ENCODE peak calls at places on chromosomes 11 and 22, in four cellular contexts. One of them, this sample, is unnamed.

GRCh38 chr11:65780770-65781151 is at the start of gene AP5B1:
- DNase-seq in thyroid gland: peak
- DNase-seq in prostate gland: peak
- DNase-seq in upper lobe of left lung: peak
- DNase-seq in this sample: peak

GRCh38 chr11:58730507-58731089 is 1.1 kb downstream of the GLYAT start:
- DNase-seq in thyroid gland: no peak
- DNase-seq in prostate gland: no peak
- DNase-seq in upper lobe of left lung: no peak
- DNase-seq in this sample: no peak

GRCh38 chr11:117928818-117929567 is at the start of gene TMPRSS13:
- DNase-seq in thyroid gland: peak
- DNase-seq in prostate gland: peak
- DNase-seq in upper lobe of left lung: peak
- DNase-seq in this sample: no peak

GRCh38 chr22:47422736-47423135 is 660.3 kb downstream of the TBC1D22A start:
- DNase-seq in thyroid gland: no peak
- DNase-seq in prostate gland: no peak
- DNase-seq in upper lobe of left lung: no peak
- DNase-seq in this sample: no peak

GRCh38 chr11:77191823-77192495 is 63.9 kb downstream of the MYO7A start:
- DNase-seq in thyroid gland: peak
- DNase-seq in prostate gland: peak
- DNase-seq in upper lobe of left lung: peak
- DNase-seq in this sample: no peak

GRCh38 chr11:118605116-118605867 is 2.1 kb upstream of the PHLDB1 start:
- DNase-seq in thyroid gland: no peak
- DNase-seq in prostate gland: no peak
- DNase-seq in upper lobe of left lung: peak
- DNase-seq in this sample: no peak

GRCh38 chr22:24008022-24008283 is 2.7 kb upstream of the GSTT4 start:
- DNase-seq in thyroid gland: no peak
- DNase-seq in prostate gland: no peak
- DNase-seq in upper lobe of left lung: no peak
- DNase-seq in this sample: no peak

GRCh38 chr11:110472858-110473257 is 43.1 kb downstream of the FDX1 start:
- DNase-seq in thyroid gland: no peak
- DNase-seq in prostate gland: no peak
- DNase-seq in upper lobe of left lung: no peak
- DNase-seq in this sample: no peak

GRCh38 chr11:69950120-69950519 is 128.0 kb upstream of the ANO1 start:
- DNase-seq in thyroid gland: no peak
- DNase-seq in prostate gland: no peak
- DNase-seq in upper lobe of left lung: no peak
- DNase-seq in this sample: no peak

GRCh38 chr11:99893803-99894202 is 793.3 kb upstream of the ARHGAP42 start:
- DNase-seq in thyroid gland: no peak
- DNase-seq in prostate gland: no peak
- DNase-seq in upper lobe of left lung: no peak
- DNase-seq in this sample: no peak

GRCh38 chr11:69269388-69269787 is 24.6 kb upstream of the MYEOV start:
- DNase-seq in thyroid gland: no peak
- DNase-seq in prostate gland: no peak
- DNase-seq in upper lobe of left lung: no peak
- DNase-seq in this sample: no peak

GRCh38 chr11:85742873-85743275 is 56.9 kb upstream of the CCDC89 start:
- DNase-seq in thyroid gland: no peak
- DNase-seq in prostate gland: peak
- DNase-seq in upper lobe of left lung: no peak
- DNase-seq in this sample: no peak

GRCh38 chr11:73566422-73566821 is 31.5 kb downstream of the FAM168A start:
- DNase-seq in thyroid gland: no peak
- DNase-seq in prostate gland: no peak
- DNase-seq in upper lobe of left lung: no peak
- DNase-seq in this sample: no peak

GRCh38 chr11:15720460-15720859 is 605.7 kb downstream of the INSC start:
- DNase-seq in thyroid gland: no peak
- DNase-seq in prostate gland: no peak
- DNase-seq in upper lobe of left lung: no peak
- DNase-seq in this sample: no peak

GRCh38 chr11:47331454-47332302 is 20.8 kb downstream of the MYBPC3 start:
- DNase-seq in thyroid gland: no peak
- DNase-seq in prostate gland: peak
- DNase-seq in upper lobe of left lung: no peak
- DNase-seq in this sample: no peak

GRCh38 chr11:84498016-84498415 is 1129.1 kb downstream of the DLG2 start:
- DNase-seq in thyroid gland: no peak
- DNase-seq in prostate gland: no peak
- DNase-seq in upper lobe of left lung: no peak
- DNase-seq in this sample: no peak

GRCh38 chr11:112173152-112173551 is 2.2 kb upstream of the BCO2 start:
- DNase-seq in thyroid gland: peak
- DNase-seq in prostate gland: no peak
- DNase-seq in upper lobe of left lung: peak
- DNase-seq in this sample: no peak

GRCh38 chr22:46010177-46010867 is 33.4 kb upstream of the WNT7B start:
- DNase-seq in thyroid gland: peak
- DNase-seq in prostate gland: no peak
- DNase-seq in upper lobe of left lung: no peak
- DNase-seq in this sample: no peak

GRCh38 chr11:19696073-19696472 is 16.6 kb upstream of the NAV2 start:
- DNase-seq in thyroid gland: no peak
- DNase-seq in prostate gland: no peak
- DNase-seq in upper lobe of left lung: no peak
- DNase-seq in this sample: no peak

GRCh38 chr11:61906522-61906909 is 10.8 kb downstream of the RAB3IL1 start:
- DNase-seq in thyroid gland: no peak
- DNase-seq in prostate gland: no peak
- DNase-seq in upper lobe of left lung: no peak
- DNase-seq in this sample: no peak

GRCh38 chr11:45702511-45702910 is 37.1 kb upstream of the CHST1 start:
- DNase-seq in thyroid gland: peak
- DNase-seq in prostate gland: no peak
- DNase-seq in upper lobe of left lung: no peak
- DNase-seq in this sample: no peak

GRCh38 chr11:120547301-120547700 is 35.8 kb downstream of the GRIK4 start:
- DNase-seq in thyroid gland: no peak
- DNase-seq in prostate gland: no peak
- DNase-seq in upper lobe of left lung: no peak
- DNase-seq in this sample: no peak

GRCh38 chr11:35216962-35217667 is 78.1 kb downstream of the CD44 start:
- DNase-seq in thyroid gland: no peak
- DNase-seq in prostate gland: no peak
- DNase-seq in upper lobe of left lung: no peak
- DNase-seq in this sample: no peak

GRCh38 chr11:528815-529728 is 6.3 kb downstream of the HRAS start:
- DNase-seq in thyroid gland: no peak
- DNase-seq in prostate gland: no peak
- DNase-seq in upper lobe of left lung: no peak
- DNase-seq in this sample: no peak

GRCh38 chr11:11847082-11847481 is 5.3 kb downstream of the USP47 start:
- DNase-seq in thyroid gland: no peak
- DNase-seq in prostate gland: no peak
- DNase-seq in upper lobe of left lung: no peak
- DNase-seq in this sample: no peak

GRCh38 chr11:76700177-76701100 is 29.9 kb upstream of the LRRC32 start:
- DNase-seq in thyroid gland: no peak
- DNase-seq in prostate gland: no peak
- DNase-seq in upper lobe of left lung: no peak
- DNase-seq in this sample: peak

GRCh38 chr11:112770017-112770416 is 191.2 kb upstream of the NCAM1 start:
- DNase-seq in thyroid gland: no peak
- DNase-seq in prostate gland: no peak
- DNase-seq in upper lobe of left lung: no peak
- DNase-seq in this sample: no peak

GRCh38 chr11:4531666-4532065 is 13.3 kb upstream of the OR52M1 start:
- DNase-seq in thyroid gland: no peak
- DNase-seq in prostate gland: no peak
- DNase-seq in upper lobe of left lung: peak
- DNase-seq in this sample: no peak

GRCh38 chr11:76680517-76681425 is 10.2 kb upstream of the LRRC32 start:
- DNase-seq in thyroid gland: peak
- DNase-seq in prostate gland: peak
- DNase-seq in upper lobe of left lung: peak
- DNase-seq in this sample: peak

GRCh38 chr11:6027501-6027900 is 3.1 kb downstream of the OR56A1 start:
- DNase-seq in thyroid gland: no peak
- DNase-seq in prostate gland: no peak
- DNase-seq in upper lobe of left lung: no peak
- DNase-seq in this sample: no peak

GRCh38 chr22:33057363-33057995 is 702 bp downstream of the SYN3 start:
- DNase-seq in thyroid gland: no peak
- DNase-seq in prostate gland: no peak
- DNase-seq in upper lobe of left lung: no peak
- DNase-seq in this sample: no peak

GRCh38 chr11:93917673-93918072 is 67.3 kb upstream of the VSTM5 start:
- DNase-seq in thyroid gland: no peak
- DNase-seq in prostate gland: no peak
- DNase-seq in upper lobe of left lung: no peak
- DNase-seq in this sample: no peak

GRCh38 chr11:134483291-134483690 is 71.2 kb upstream of the B3GAT1 start:
- DNase-seq in thyroid gland: no peak
- DNase-seq in prostate gland: no peak
- DNase-seq in upper lobe of left lung: peak
- DNase-seq in this sample: no peak

GRCh38 chr22:36332623-36333331 is 55.0 kb downstream of the MYH9 start:
- DNase-seq in thyroid gland: peak
- DNase-seq in prostate gland: peak
- DNase-seq in upper lobe of left lung: peak
- DNase-seq in this sample: no peak

GRCh38 chr22:35627267-35628041 is 10.3 kb upstream of the MB start:
- DNase-seq in thyroid gland: peak
- DNase-seq in prostate gland: peak
- DNase-seq in upper lobe of left lung: peak
- DNase-seq in this sample: peak

DNA sequence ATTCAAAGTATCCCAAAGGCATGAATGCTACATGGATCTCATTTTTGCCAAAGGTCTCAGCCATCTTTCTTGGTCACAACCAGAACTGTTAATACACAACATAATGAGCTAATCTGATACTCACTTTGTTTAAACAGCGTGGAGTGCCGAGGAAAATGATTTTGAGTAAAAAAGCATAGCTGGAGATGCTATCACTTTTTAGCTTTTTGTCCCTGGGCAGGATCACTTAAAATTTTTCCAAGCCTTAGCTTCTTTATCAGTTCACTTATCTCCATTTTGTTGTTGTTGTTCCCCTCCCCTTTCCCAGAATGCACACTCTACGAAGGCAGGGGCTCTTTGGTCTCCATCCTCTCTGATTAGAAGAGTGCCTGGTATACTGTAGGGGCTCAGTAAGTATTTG is 229.3 kb upstream of the NARS2 start:
- DNase-seq in thyroid gland: no peak
- DNase-seq in prostate gland: no peak
- DNase-seq in upper lobe of left lung: no peak
- DNase-seq in this sample: no peak
- TF ChIP-seq POLR2A in thyroid gland: no peak
- TF ChIP-seq POLR2A in prostate gland: no peak
- TF ChIP-seq POLR2A in upper lobe of left lung: no peak
- TF ChIP-seq POLR2A in this sample: no peak

DNA sequence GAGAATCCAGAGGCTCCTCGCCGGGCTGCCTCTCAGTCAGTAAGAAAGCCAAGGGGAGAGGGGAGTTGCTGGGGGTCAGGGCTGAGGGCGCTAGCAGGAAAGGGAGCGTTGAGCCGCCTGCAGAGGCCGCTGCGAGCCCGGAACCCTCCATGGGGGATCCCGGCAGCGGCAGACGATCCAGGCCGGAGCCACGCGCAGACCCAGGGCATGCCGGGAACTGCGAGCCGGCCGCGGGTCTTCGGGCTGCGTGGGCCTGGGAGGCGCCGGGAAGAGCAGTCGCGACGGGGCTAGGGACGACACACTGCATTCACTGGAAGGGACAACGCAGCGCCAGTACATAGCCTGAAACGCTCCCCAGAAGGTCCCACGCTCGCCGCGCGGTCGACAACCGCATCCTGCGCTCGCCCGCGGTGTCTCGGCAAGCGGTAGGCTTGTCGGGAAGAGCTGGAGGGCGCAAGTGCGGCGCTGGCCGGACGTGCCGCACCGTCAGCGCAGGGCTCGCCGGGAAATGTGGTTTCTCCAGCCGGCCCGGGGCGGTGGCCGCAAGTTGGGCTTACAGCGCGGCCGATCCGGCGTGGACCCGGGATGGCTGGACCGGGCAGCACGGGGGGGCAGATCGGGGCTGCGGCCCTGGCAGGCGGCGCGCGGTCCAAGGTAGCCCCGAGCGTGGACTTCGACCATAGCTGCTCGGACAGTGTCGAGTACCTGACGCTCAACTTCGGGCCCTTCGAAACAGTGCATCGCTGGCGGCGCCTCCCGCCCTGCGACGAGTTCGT is at the start of gene LZTR1:
- DNase-seq in thyroid gland: peak
- DNase-seq in prostate gland: peak
- DNase-seq in upper lobe of left lung: peak
- DNase-seq in this sample: peak
- TF ChIP-seq POLR2A in thyroid gland: peak
- TF ChIP-seq POLR2A in prostate gland: peak
- TF ChIP-seq POLR2A in upper lobe of left lung: peak
- TF ChIP-seq POLR2A in this sample: peak

GRCh38 chr22:17098379-17098819 is 13.6 kb downstream of the IL17RA start:
- DNase-seq in thyroid gland: no peak
- DNase-seq in prostate gland: no peak
- DNase-seq in upper lobe of left lung: no peak
- DNase-seq in this sample: no peak
- TF ChIP-seq POLR2A in thyroid gland: no peak
- TF ChIP-seq POLR2A in prostate gland: no peak
- TF ChIP-seq POLR2A in upper lobe of left lung: no peak
- TF ChIP-seq POLR2A in this sample: no peak

DNA sequence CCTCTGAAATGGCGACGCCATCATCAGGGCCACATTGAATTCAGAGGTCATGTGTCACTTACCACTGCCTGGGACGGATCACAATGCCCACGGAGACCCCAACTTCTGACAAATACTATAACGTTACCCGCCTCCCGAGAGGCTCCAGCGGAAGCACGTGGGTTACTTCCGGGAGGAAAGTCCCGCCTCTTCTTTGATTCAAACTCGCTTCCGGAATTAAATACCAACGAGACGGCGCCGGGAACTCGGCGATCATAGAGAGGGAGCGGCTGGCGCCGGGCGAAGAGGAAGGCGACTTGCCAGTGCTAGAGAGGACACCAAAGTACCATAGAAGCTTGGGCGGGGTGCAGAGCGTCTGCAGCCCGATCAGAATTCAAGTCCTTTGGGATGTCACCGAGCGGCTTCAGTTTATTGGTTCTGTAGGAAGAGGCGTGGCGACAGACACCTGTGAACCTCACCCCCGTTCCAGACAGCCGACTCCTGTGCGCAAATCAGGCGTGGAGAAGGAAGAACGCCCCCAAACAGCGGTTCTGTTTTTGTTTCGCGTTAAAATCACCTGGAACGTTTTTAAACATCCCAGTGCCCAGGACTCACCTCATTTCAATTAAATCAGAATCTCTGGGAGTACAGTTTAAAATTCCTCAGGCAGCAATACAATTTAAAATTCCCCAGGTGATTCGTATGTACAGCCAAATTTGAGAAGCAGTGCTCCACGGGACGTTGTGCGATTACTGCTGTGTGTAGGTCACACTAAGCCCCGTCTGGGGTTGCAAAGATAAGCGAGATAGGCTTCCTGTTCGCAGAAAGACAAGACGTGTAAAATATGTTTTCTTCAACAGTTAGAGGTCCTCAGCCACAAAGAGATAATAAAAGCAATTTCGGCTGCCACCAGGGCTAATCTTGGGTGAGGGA is at the start of gene TIMM10:
- DNase-seq in thyroid gland: peak
- DNase-seq in prostate gland: peak
- DNase-seq in upper lobe of left lung: peak
- DNase-seq in this sample: peak
- TF ChIP-seq POLR2A in thyroid gland: peak
- TF ChIP-seq POLR2A in prostate gland: peak
- TF ChIP-seq POLR2A in upper lobe of left lung: peak
- TF ChIP-seq POLR2A in this sample: peak

This sample was measured in H54.